ENCODE peak calls at places on chromosome 15, in nine cellular contexts. P is EL; X is CD8-positive, alpha-beta memory T cell; O is dermis blood vessel endothelial cell; N is GM04503; E is suprapubic skin; R is HS-5; D is astrocyte of the spinal cord; G is MM.1S. K is an unnamed sample.

GRCh38 chr15:69604050-69604378 is 151.4 kb downstream of the RPLP1 start:
- DNase-seq in O (no peak), P (no peak), X (no peak), N (no peak), R (no peak), G (no peak), E (peak), D (no peak), K (peak)

GRCh38 chr15:98841419-98841970 is 166.1 kb downstream of the PGPEP1L start:
- DNase-seq in E (no peak), X (no peak), D (no peak), R (no peak), P (no peak), N (no peak), O (no peak), G (no peak), K (no peak)

GRCh38 chr15:61186905-61187865 is 41.9 kb downstream of the RORA start:
- DNase-seq in G (no peak), O (no peak), R (no peak), X (no peak), D (no peak), P (no peak), E (no peak), N (no peak), K (no peak)

GRCh38 chr15:74022706-74023470 is 28.4 kb downstream of the PML start:
- DNase-seq in E (no peak), X (no peak), D (no peak), N (no peak), O (no peak), R (no peak), G (no peak), P (no peak), K (no peak)

GRCh38 chr15:68268405-68268804 is 9.1 kb upstream of the FEM1B start:
- DNase-seq in X (no peak), O (no peak), N (no peak), G (no peak), D (no peak), R (no peak), E (no peak), P (no peak), K (no peak)

GRCh38 chr15:62783303-62783957 is 259.1 kb upstream of the TPM1 start:
- DNase-seq in D (peak), P (peak), O (peak), N (peak), E (no peak), G (no peak), R (no peak), X (no peak), K (no peak)

GRCh38 chr15:90859234-90860131 is 8.9 kb upstream of the FURIN start:
- DNase-seq in R (no peak), X (no peak), N (no peak), D (no peak), G (no peak), O (no peak), E (no peak), P (no peak), K (no peak)

GRCh38 chr15:55661431-55661830 is 73.3 kb upstream of the PYGO1 start:
- DNase-seq in G (peak), R (no peak), P (no peak), O (peak), X (no peak), D (peak), N (no peak), E (no peak), K (no peak)

GRCh38 chr15:31013863-31014607 is 22.6 kb upstream of the MTMR10 start:
- DNase-seq in R (no peak), D (no peak), X (no peak), O (peak), E (no peak), N (no peak), P (no peak), G (peak), K (no peak)

GRCh38 chr15:66852064-66852905 is 150.2 kb downstream of the SMAD6 start:
- DNase-seq in E (no peak), G (no peak), R (no peak), N (no peak), P (no peak), O (no peak), X (no peak), D (no peak), K (no peak)

GRCh38 chr15:74790080-74790916 is 8.4 kb downstream of the CSK start:
- DNase-seq in P (peak), D (peak), O (peak), G (peak), E (no peak), N (no peak), R (peak), X (no peak), K (no peak)

GRCh38 chr15:31440754-31441298 is 114.2 kb downstream of the KLF13 start:
- DNase-seq in E (peak), R (no peak), P (peak), D (peak), X (no peak), N (no peak), G (no peak), O (peak), K (peak)

GRCh38 chr15:60079210-60079609 is 75.1 kb downstream of the FOXB1 start:
- DNase-seq in P (no peak), X (no peak), N (no peak), D (no peak), O (no peak), R (no peak), E (no peak), G (no peak), K (no peak)

GRCh38 chr15:25178835-25179672 is 224.3 kb downstream of the SNRPN start:
- DNase-seq in G (no peak), N (no peak), P (no peak), R (no peak), D (no peak), E (peak), O (no peak), X (no peak), K (no peak)

GRCh38 chr15:25693321-25694237 is 169.5 kb downstream of the ATP10A start:
- DNase-seq in N (no peak), O (no peak), P (peak), R (no peak), X (no peak), G (no peak), D (peak), E (peak), K (no peak)

GRCh38 chr15:85324202-85324601 is 56.2 kb upstream of the AKAP13 start:
- DNase-seq in N (no peak), G (no peak), E (no peak), O (no peak), R (no peak), X (no peak), D (peak), P (no peak), K (no peak)